ENCODE peak calls at places on chromosome 2, in four cellular contexts. P is K562, S is endothelial cell of umbilical vein, T is IMR-90. F is an unnamed sample.
A peak's percentile ranks its signal among the peaks of the same experiment; 100 is the strongest.

GRCh38 chr2:235757212-235757611 is 263.4 kb downstream of the AGAP1 start:
- DNase-seq in P (no peak), S (no peak), T (no peak), F (no peak)

GRCh38 chr2:219736196-219736595 is 108.8 kb downstream of the SLC4A3 start:
- DNase-seq in P (peak; percentile 15), S (peak; percentile 67), T (peak; percentile 81), F (no peak)

GRCh38 chr2:239275037-239275685 is 125.7 kb downstream of the HDAC4 start:
- DNase-seq in P (peak; percentile 57), S (no peak), T (peak; percentile 98), F (peak; percentile 82)

GRCh38 chr2:154537845-154538244 is 160.7 kb upstream of the KCNJ3 start:
- DNase-seq in P (no peak), S (no peak), T (no peak), F (no peak)

GRCh38 chr2:212979799-212980198 is 171.6 kb downstream of the IKZF2 start:
- DNase-seq in P (no peak), S (no peak), T (no peak), F (no peak)

GRCh38 chr2:43174368-43175186 is 51.8 kb downstream of the ZFP36L2 start:
- DNase-seq in P (no peak), S (peak; percentile 96), T (no peak), F (no peak)

GRCh38 chr2:149449017-149449416 is 118.6 kb downstream of the LYPD6 start:
- DNase-seq in P (no peak), S (no peak), T (no peak), F (no peak)

GRCh38 chr2:231312066-231312465 is 83.4 kb upstream of the B3GNT7 start:
- DNase-seq in P (no peak), S (no peak), T (no peak), F (no peak)

GRCh38 chr2:11103984-11104793 is 51.1 kb upstream of the SLC66A3 start:
- DNase-seq in P (no peak), S (no peak), T (no peak), F (no peak)

GRCh38 chr2:230958803-230959756 is 34.0 kb upstream of the GPR55 start:
- DNase-seq in P (no peak), S (no peak), T (no peak), F (no peak)

GRCh38 chr2:200158586-200159365 is 147.7 kb upstream of the SPATS2L start:
- DNase-seq in P (no peak), S (no peak), T (no peak), F (no peak)

GRCh38 chr2:71426721-71427120 is 26.6 kb upstream of the DYSF start:
- DNase-seq in P (no peak), S (no peak), T (no peak), F (no peak)

GRCh38 chr2:100105678-100106054 is 36.7 kb downstream of the AFF3 start:
- DNase-seq in P (no peak), S (no peak), T (peak; percentile 53), F (no peak)

GRCh38 chr2:182605166-182605565 is 110.9 kb upstream of the DNAJC10 start:
- DNase-seq in P (no peak), S (no peak), T (peak; percentile 22), F (no peak)

GRCh38 chr2:212912445-212913103 is 238.8 kb downstream of the IKZF2 start:
- DNase-seq in P (no peak), S (peak; percentile 87), T (peak; percentile 75), F (peak; percentile 66)

GRCh38 chr2:100653449-100654045 is 90.8 kb downstream of the PDCL3 start:
- DNase-seq in P (no peak), S (no peak), T (no peak), F (no peak)

GRCh38 chr2:176088048-176088936 is 4.2 kb upstream of the HOXD13 start:
- DNase-seq in P (peak; percentile 48), S (peak; percentile 51), T (peak; percentile 23), F (no peak)

GRCh38 chr2:237617305-237617982 is 9.9 kb upstream of the LRRFIP1 start:
- DNase-seq in P (no peak), S (peak; percentile 59), T (no peak), F (no peak)

GRCh38 chr2:154243685-154244084 is 372.0 kb downstream of the GALNT13 start:
- DNase-seq in P (no peak), S (no peak), T (no peak), F (no peak)

GRCh38 chr2:42848270-42848669 is 55.9 kb upstream of the HAAO start:
- DNase-seq in P (no peak), S (no peak), T (no peak), F (no peak)

GRCh38 chr2:10373931-10374330 is 71.2 kb downstream of the HPCAL1 start:
- DNase-seq in P (no peak), S (no peak), T (no peak), F (no peak)

GRCh38 chr2:33214436-33214835 is 262.0 kb upstream of the RASGRP3 start:
- DNase-seq in P (no peak), S (peak; percentile 97), T (peak; percentile 87), F (no peak)

GRCh38 chr2:215660687-215661086 is 224.8 kb upstream of the FN1 start:
- DNase-seq in P (no peak), S (no peak), T (peak; percentile 98), F (no peak)

GRCh38 chr2:184695-185094 is 79.1 kb downstream of the SH3YL1 start:
- DNase-seq in P (no peak), S (no peak), T (no peak), F (no peak)

GRCh38 chr2:47225061-47225783 is 70.1 kb upstream of the STPG4 start:
- DNase-seq in P (peak; percentile 63), S (peak; percentile 88), T (peak; percentile 88), F (peak; percentile 4)

GRCh38 chr2:100819365-100820345 is at the start of gene NPAS2:
- DNase-seq in P (peak; percentile 17), S (peak; percentile 46), T (peak; percentile 46), F (no peak)

GRCh38 chr2:107414376-107414775 is 412.3 kb upstream of the RGPD4 start:
- DNase-seq in P (no peak), S (no peak), T (no peak), F (no peak)

DNA sequence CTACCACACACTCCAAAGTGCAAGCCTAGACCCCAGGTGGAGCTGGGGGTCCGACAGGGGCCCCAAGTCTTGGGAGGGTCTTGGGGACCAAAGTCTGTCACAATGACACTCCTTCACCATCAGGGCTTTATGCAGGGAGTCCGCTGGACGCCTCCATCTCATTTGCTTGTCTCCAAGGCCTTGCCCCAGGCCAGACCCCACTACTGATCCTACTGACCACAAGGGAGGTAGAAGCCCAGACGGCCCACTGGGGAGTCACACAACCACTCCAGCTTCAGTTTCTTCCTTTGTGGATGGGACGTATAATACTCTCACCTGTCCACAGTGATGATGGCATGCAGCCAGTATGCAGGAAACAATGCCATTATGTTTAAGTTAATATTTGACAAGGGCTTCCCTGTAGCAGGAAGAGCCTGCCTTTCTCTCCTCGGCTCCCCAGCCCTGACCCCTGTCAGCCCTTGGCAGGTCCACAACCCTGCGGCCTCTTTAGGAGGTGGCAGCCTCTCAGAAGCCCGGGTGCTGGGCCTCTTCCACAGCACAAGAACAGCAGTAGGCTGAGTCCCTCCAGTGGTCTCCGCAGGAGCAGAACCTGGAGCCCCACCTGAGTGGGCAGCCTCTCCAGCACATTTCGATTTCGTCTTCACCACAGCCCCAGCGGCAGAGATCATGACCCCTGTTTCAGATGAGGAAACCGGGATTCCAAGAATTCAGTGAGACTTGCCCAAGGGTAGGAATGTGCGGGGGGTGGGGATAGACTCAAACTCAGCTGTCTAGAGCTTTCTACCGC is 6.5 kb downstream of the BIN1 start:
- DNase-seq in P (peak; percentile 32), S (no peak), T (peak; percentile 19), F (no peak)
- H3K9ac ChIP-seq in P (peak overlapping the region; percentile 17), S (no peak overlapping the region), T (no peak overlapping the region), F (no peak overlapping the region)

DNA sequence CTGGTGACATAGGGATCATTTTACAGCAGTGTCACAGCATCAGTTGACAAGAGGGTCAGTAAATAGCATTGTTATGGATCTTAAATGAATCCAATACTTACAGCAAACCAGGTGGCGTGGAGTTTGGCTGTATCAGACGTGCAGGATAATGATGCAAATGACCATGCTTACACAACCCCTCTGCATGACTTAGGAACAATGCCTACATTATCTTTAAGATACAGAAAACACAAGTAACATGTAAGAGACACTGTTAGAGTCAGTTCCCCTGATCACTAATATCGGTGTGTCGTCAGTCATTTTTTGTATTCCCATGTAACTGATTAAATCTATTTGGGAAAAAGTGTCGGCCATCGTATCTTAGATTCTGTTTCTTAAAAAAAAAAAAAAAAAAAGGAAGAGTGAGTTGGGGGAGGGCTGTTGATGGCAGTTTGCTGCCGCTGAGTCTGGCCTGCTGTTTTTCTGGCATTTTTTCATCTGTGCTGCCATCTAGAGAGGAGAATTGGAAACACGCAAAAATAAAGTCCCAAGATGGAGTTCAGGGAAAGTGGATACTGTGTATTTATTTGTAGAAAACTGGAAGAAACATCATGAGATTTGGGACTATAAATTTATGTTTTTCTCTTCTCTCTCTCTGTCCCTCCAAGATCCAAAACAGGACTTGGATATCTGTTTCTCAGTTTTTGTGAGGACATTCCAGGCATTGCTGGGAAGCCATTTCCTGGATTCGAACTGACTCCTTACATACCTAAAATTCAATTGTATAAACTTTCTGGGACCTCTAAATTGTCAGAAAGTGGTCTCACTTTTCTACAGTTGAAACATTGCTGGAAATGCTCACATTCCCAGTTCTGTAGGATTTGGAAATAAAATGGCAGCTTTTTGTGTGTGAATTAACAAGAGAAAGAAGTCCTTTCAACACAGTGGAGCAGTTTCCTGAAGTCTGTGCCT is 60.3 kb upstream of the AGPS start:
- DNase-seq in P (peak; percentile 67), S (peak; percentile 87), T (peak; percentile 83), F (no peak)
- H3K9me1 ChIP-seq in P (no peaks in the 10 kb centered on the region), S (no peaks in the 10 kb centered on the region), T (no peaks in the 10 kb centered on the region), F (no peaks in the 10 kb centered on the region)

DNA sequence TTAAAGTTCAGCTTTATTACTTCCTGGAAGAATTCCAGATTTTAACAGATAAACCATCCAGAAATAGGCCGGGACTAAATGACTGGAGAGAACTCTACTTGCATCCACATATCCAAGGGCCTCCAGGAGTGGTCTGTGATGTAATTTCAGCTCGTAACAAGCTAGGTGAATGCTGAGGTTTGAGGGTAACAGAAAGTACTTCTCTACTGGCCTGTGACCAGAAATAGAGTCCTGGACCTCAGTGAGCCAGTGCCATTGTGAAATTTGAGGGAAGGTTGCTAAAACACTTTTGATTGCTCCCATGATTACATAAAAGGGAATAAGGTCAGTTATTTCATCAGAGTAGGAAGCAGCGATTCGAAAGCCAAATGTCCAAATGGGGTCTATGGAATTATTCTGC is 158.1 kb downstream of the DOCK10 start:
- DNase-seq in P (no peak), S (no peak), T (peak; percentile 35), F (no peak)
- H3K4me1 ChIP-seq in P (no peaks in the 10 kb centered on the region), S (peaks cover 28% of the 10 kb centered on the region), T (peaks cover 20% of the 10 kb centered on the region), F (peaks cover 30% of the 10 kb centered on the region)

DNA sequence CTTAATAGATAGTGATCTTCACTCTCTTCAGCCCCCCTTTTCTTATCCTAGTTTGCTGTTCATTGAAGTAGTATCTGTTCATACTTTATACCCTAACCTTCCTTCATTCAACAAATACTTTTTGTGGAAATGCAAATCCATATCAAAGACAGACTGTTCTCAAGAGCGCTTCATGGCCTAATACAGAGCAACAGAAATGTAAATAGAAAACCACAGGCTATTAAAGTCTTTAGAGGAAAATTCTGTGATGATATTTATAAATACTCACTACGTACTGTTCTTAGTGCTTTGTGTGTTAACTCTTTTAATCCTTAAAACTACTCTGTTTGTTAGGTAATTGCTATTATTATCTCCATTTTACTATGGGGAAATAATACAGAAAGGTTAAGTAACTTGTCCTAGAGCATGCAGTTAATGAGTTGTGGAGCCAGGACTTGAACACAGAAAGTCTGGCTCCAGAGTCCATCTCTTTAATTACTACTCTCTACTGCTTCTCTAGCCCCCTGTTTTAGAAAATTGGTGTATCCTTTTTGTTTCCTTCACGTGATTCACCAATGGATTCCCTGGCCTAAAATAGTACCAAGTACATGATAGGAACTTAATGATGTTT is 2.9 kb downstream of the MDH1 start:
- DNase-seq in P (no peak), S (no peak), T (no peak), F (no peak)
- H3K9ac ChIP-seq in P (no peak overlapping the region), S (no peak overlapping the region), T (no peak overlapping the region), F (no peak overlapping the region)